ENCODE peak calls at places on chromosomes 12 and 14, in four cellular contexts. H, Y, C and G are unnamed samples.

GRCh38 chr14:93105362-93105761 is 10.4 kb downstream of the ITPK1 start:
- DNase-seq in H (no peak), C (no peak), Y (peak), G (no peak)

GRCh38 chr12:102483466-102483865 is 3.1 kb upstream of the IGF1 start:
- DNase-seq in H (no peak), Y (no peak), C (no peak), G (no peak)

GRCh38 chr14:69548566-69548965 is 26.1 kb downstream of the CCDC177 start:
- DNase-seq in C (no peak), Y (no peak), H (no peak), G (no peak)

GRCh38 chr12:12357697-12358476 is 1.0 kb downstream of the BORCS5 start:
- DNase-seq in C (no peak), H (no peak), Y (no peak), G (no peak)

GRCh38 chr12:63525831-63526230 is 142.5 kb downstream of the DPY19L2 start:
- DNase-seq in C (no peak), H (no peak), Y (no peak), G (no peak)

GRCh38 chr12:39341179-39341578 is 101.7 kb downstream of the KIF21A start:
- DNase-seq in Y (no peak), C (no peak), H (no peak), G (no peak)

GRCh38 chr12:51361419-51362016 is 15.0 kb upstream of the CELA1 start:
- DNase-seq in H (no peak), C (no peak), Y (no peak), G (no peak)

GRCh38 chr12:118033902-118034301 is 17.4 kb downstream of the RFC5 start:
- DNase-seq in C (no peak), H (no peak), Y (peak), G (no peak)

GRCh38 chr12:15038137-15038536 is 65.3 kb downstream of the PDE6H start:
- DNase-seq in Y (no peak), C (no peak), H (no peak), G (no peak)

GRCh38 chr12:124383028-124383427 is 88.1 kb downstream of the RFLNA start:
- DNase-seq in Y (no peak), C (no peak), H (no peak), G (no peak)

GRCh38 chr14:102726191-102726949 is 50.9 kb upstream of the TRAF3 start:
- DNase-seq in C (no peak), Y (no peak), H (no peak), G (no peak)

GRCh38 chr12:55865327-55865726 is 22.6 kb upstream of the MMP19 start:
- DNase-seq in H (no peak), Y (no peak), C (no peak), G (no peak)

GRCh38 chr14:101064718-101065117 is 161.2 kb upstream of the RTL1 start:
- DNase-seq in C (no peak), H (no peak), Y (no peak), G (no peak)

GRCh38 chr14:35193161-35193560 is 70.8 kb downstream of the PRORP start:
- DNase-seq in H (no peak), Y (no peak), C (no peak), G (no peak)

GRCh38 chr14:26190644-26191043 is 407.2 kb downstream of the NOVA1 start:
- DNase-seq in H (no peak), Y (peak), C (no peak), G (no peak)

GRCh38 chr14:39320318-39320717 is 86.6 kb downstream of the MIA2 start:
- DNase-seq in Y (peak), H (no peak), C (no peak), G (no peak)

GRCh38 chr12:68831272-68831671 is 23.3 kb downstream of the MDM2 start:
- DNase-seq in Y (no peak), H (no peak), C (no peak), G (peak)

GRCh38 chr14:78982551-78982950 is 812.4 kb downstream of the NRXN3 start:
- DNase-seq in H (no peak), Y (peak), C (no peak), G (no peak)

GRCh38 chr12:124637586-124637985 is 70.2 kb upstream of the NCOR2 start:
- DNase-seq in H (no peak), C (no peak), Y (no peak), G (no peak)

GRCh38 chr12:64181504-64182291 is 40.4 kb downstream of the KICS2 start:
- DNase-seq in C (peak), H (peak), Y (peak), G (peak)

GRCh38 chr14:104826197-104826857 is 25.4 kb downstream of the ZBTB42 start:
- DNase-seq in Y (peak), C (peak), H (peak), G (peak)

DNA sequence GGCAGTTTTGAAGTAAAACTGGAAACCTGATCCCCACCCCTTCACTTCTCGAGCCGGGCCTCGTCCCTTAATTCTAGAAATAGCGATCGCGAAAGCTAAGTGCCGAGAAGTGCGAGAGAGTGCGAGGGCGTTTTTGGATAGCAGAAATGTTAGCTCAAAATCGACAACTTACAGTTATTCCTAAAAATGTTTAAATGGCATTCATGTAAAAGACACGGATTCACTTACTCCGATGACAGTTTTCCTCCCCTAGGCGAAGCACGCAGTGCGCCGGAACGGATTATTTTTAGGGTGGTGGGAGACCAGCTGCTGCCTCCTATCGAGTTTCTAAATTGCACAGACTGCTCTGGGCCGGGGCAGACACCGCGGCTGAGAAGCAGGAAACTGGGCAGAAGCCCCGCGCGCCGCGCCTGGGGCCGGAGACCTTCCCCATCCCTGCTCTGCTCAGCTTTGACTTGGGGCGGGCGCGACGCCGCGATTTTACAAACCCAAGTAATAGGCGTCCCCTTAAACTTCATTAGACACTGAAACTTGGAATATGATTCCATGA is at the start of gene ABCC9:
- DNase-seq in Y (peak), C (peak), H (peak), G (peak)
- H3K4me2 ChIP-seq in Y (peak), C (peak), H (peak), G (peak)

GRCh38 chr12:9509464-9510166 is 98.1 kb downstream of the KLRB1 start:
- DNase-seq in H (no peak), Y (peak), C (no peak), G (no peak)
- H3K27ac ChIP-seq in H (no peak), Y (no peak), C (no peak), G (no peak)

DNA sequence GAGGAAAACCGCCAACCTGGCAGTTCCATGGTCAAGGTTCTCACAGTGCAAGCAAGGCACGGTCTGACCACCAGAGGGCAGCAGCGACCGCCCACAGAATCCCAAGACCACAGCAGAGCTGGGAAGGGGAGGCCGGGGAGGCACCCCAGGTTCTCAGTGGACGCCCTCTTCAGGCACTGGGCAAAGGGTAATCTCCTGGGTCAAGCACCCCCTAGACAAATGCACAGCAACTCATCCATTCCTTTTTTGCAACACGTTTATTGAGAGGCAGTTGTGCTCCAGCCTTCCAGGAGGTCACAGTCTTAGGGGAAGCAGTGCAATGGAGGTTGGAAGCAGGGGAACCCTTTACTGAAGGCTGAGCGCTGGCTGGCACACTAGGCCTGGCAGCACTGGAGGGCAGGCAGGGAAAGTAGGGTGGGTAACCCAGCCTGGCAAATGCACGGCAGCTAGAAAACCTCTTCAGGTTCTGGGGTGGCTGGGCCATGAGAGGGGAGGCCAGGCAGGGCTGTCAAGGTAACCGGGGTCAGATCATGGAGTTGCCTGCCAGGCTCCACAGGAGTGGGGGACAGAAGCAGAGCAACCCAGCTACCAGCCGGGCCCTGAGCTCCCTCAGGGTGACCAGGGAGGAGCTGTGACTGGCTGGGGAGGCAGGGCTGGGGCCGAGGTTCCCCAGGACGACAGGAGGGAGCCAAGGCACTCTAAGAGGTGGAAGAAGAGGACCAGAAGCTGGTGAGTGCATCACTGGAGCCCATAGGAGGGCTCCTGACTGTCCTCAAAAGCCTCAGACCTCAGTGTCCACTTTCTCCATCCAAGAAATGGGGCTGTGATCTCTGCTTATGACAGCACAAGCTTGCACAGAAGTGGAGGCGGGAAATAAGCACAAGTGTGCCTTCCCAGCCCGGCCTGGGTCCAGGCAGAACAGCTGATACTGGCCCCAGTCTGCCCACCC is 1.8 kb upstream of the RHOF start:
- DNase-seq in Y (peak), C (peak), H (peak), G (peak)
- H3K4me3 ChIP-seq in Y (peak), C (no peak), H (no peak), G (peak)

DNA sequence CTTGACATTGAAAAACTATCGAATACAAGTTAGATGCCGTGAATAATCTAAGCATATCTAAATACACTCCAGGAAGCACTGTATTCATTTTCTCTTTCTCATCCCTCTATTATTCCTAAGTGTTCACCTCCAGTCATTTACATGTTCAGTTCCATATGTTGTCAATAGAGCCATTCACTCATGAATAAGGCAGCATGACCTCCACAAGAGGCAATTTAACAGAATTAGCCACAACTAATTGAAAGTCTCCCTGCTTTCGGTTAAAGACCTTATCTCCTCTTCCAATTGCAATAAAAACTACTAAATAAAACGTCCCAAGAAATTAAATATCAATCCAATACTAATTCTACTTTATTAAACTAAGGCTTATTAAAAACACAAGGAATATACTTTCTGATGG is 1.8 kb downstream of the LRIG3 start:
- DNase-seq in H (no peak), Y (peak), C (no peak), G (no peak)
- H3K4me2 ChIP-seq in H (no peak), Y (peak), C (no peak), G (peak)

GRCh38 chr12:95805864-95806669 is 15.5 kb upstream of the NTN4 start:
- DNase-seq in H (no peak), C (no peak), Y (peak), G (no peak)
- H3K27ac ChIP-seq in H (no peak), C (no peak), Y (peak), G (no peak)